ENCODE peak calls at places on chromosomes 4 and X, in nine cellular contexts. U is cardiac muscle cell; B is endothelial cell; I is activated CD8-positive, alpha-beta T cell treated with anti-CD3 and anti-CD28 coated beads for 36 hours; J is omental fat pad; A is heart left ventricle; V is IMR-90; D is lower lobe of right lung; N is epithelial cell of esophagus. G is an unnamed sample.

GRCh38 chr4:55023030-55023429 is 102.4 kb downstream of the KDR start:
- DNase-seq in A (no peak), J (no peak), B (no peak), D (no peak), U (no peak), I (no peak), V (no peak), N (no peak), G (no peak)

GRCh38 chrX:4240541-4241194 is 527.2 kb upstream of the PRKX start:
- DNase-seq in U (no peak), N (no peak), V (no peak), A (no peak), I (peak), J (no peak), B (no peak), D (no peak), G (no peak)

GRCh38 chr4:46999584-46999983 is 6.2 kb upstream of the GABRA4 start:
- DNase-seq in B (no peak), V (peak), U (peak), D (no peak), J (no peak), I (no peak), N (peak), A (no peak), G (no peak)

GRCh38 chrX:113305496-113305895 is 464.9 kb upstream of the AMOT start:
- DNase-seq in B (no peak), D (no peak), I (no peak), J (no peak), N (peak), U (no peak), A (no peak), V (peak), G (no peak)

GRCh38 chr4:11821774-11822430 is 393.2 kb upstream of the HS3ST1 start:
- DNase-seq in D (no peak), U (peak), V (no peak), B (no peak), I (no peak), J (no peak), N (no peak), A (no peak), G (no peak)

GRCh38 chr4:53490161-53490915 is 100.9 kb downstream of the LNX1 start:
- DNase-seq in U (peak), I (no peak), V (peak), N (no peak), A (no peak), J (no peak), B (no peak), D (no peak), G (no peak)

GRCh38 chr4:27205994-27206393 is 345.4 kb downstream of the STIM2 start:
- DNase-seq in U (no peak), V (no peak), I (no peak), B (no peak), D (no peak), N (no peak), A (no peak), J (no peak), G (no peak)

GRCh38 chrX:39718951-39719350 is 378.8 kb downstream of the BCOR start:
- DNase-seq in D (no peak), N (peak), A (no peak), V (no peak), I (no peak), B (no peak), U (no peak), J (no peak), G (no peak)

GRCh38 chr4:23269583-23269982 is 576.8 kb downstream of the GBA3 start:
- DNase-seq in J (no peak), N (peak), I (no peak), B (no peak), D (no peak), V (no peak), U (peak), A (no peak), G (no peak)

GRCh38 chr4:79578613-79579012 is 170.6 kb upstream of the GK2 start:
- DNase-seq in J (no peak), U (no peak), D (peak), I (no peak), V (no peak), N (no peak), A (no peak), B (no peak), G (no peak)

GRCh38 chr4:122583906-122584305 is 37.0 kb downstream of the IL21 start:
- DNase-seq in U (peak), N (peak), B (no peak), V (peak), J (no peak), A (no peak), I (no peak), D (no peak), G (no peak)

GRCh38 chr4:145199056-145199713 is 18.8 kb upstream of the OTUD4 start:
- DNase-seq in D (no peak), A (no peak), J (no peak), I (no peak), N (no peak), U (no peak), V (no peak), B (no peak), G (no peak)

GRCh38 chr4:96698891-96699290 is 859.0 kb downstream of the PDHA2 start:
- DNase-seq in B (no peak), J (no peak), N (no peak), V (no peak), U (no peak), A (no peak), D (no peak), I (no peak), G (no peak)

GRCh38 chrX:52341493-52341892 is 27.3 kb upstream of the XAGE2 start:
- DNase-seq in U (no peak), D (no peak), N (no peak), A (no peak), V (no peak), I (no peak), J (no peak), B (no peak), G (no peak)

GRCh38 chrX:134547047-134547679 is 87.2 kb downstream of the HPRT1 start:
- DNase-seq in V (peak), U (peak), I (no peak), A (no peak), D (no peak), J (no peak), B (no peak), N (no peak), G (no peak)

GRCh38 chrX:137425273-137425902 is 140.5 kb upstream of the ZIC3 start:
- DNase-seq in D (no peak), I (no peak), A (no peak), U (no peak), J (no peak), B (no peak), N (no peak), V (no peak), G (no peak)

GRCh38 chr4:66688674-66689073 is 856.6 kb downstream of the CENPC start:
- DNase-seq in D (no peak), V (peak), A (no peak), N (peak), U (peak), B (no peak), J (no peak), I (no peak), G (no peak)

GRCh38 chrX:57156397-57157049 is 19.3 kb upstream of the SPIN2A start:
- DNase-seq in J (no peak), U (peak), D (no peak), B (peak), N (peak), A (no peak), V (peak), I (no peak), G (peak)

GRCh38 chr4:96913437-96914075 is 1073.7 kb downstream of the PDHA2 start:
- DNase-seq in B (no peak), J (no peak), V (no peak), U (peak), I (no peak), N (peak), A (no peak), D (no peak), G (no peak)

GRCh38 chrX:19272452-19272851 is 71.3 kb upstream of the PDHA1 start:
- DNase-seq in N (no peak), V (peak), U (peak), B (no peak), I (peak), A (no peak), J (no peak), D (no peak), G (no peak)

GRCh38 chr4:80367737-80368136 is 32.2 kb downstream of the CFAP299 start:
- DNase-seq in J (no peak), I (no peak), A (no peak), B (no peak), N (peak), V (peak), D (no peak), U (no peak), G (no peak)

GRCh38 chr4:28146191-28146590 is 1285.5 kb downstream of the STIM2 start:
- DNase-seq in D (no peak), U (no peak), J (no peak), N (peak), B (no peak), A (no peak), I (no peak), V (no peak), G (no peak)

GRCh38 chrX:134002921-134003615 is 17.7 kb upstream of the GPC3 start:
- DNase-seq in A (no peak), I (no peak), U (no peak), J (no peak), V (no peak), D (no peak), B (no peak), N (no peak), G (no peak)

GRCh38 chr4:153233761-153234371 is 29.6 kb downstream of the TRIM2 start:
- DNase-seq in A (no peak), N (peak), U (peak), D (no peak), I (no peak), V (peak), B (no peak), J (no peak), G (no peak)

GRCh38 chr4:42104521-42104920 is 47.9 kb downstream of the BEND4 start:
- DNase-seq in J (no peak), D (no peak), I (no peak), A (no peak), U (peak), V (peak), N (peak), B (no peak), G (no peak)

GRCh38 chrX:56804867-56805266 is 75.8 kb downstream of the NBDY start:
- DNase-seq in V (no peak), J (no peak), U (no peak), D (no peak), A (no peak), I (no peak), B (no peak), N (peak), G (no peak)

GRCh38 chr4:132056466-132056865 is 1092.6 kb upstream of the PCDH10 start:
- DNase-seq in N (no peak), B (no peak), A (no peak), J (no peak), D (no peak), I (no peak), U (peak), V (peak), G (no peak)

GRCh38 chr4:146520894-146521542 is 722 bp downstream of the SLC10A7 start:
- DNase-seq in A (peak), V (peak), B (no peak), I (peak), N (peak), J (no peak), U (peak), D (no peak), G (no peak)

GRCh38 chrX:10617186-10617963 is 3.0 kb downstream of the MID1 start:
- DNase-seq in V (no peak), D (no peak), J (no peak), A (no peak), B (no peak), I (no peak), N (no peak), U (no peak), G (no peak)

GRCh38 chr4:173332021-173332487 is 2.1 kb downstream of the HMGB2 start:
- DNase-seq in U (peak), A (no peak), B (no peak), V (peak), J (no peak), N (no peak), D (no peak), I (no peak), G (no peak)

GRCh38 chr4:148054275-148054674 is 322.4 kb downstream of the ARHGAP10 start:
- DNase-seq in B (no peak), J (no peak), I (peak), A (no peak), D (no peak), U (no peak), V (no peak), N (peak), G (no peak)
- TF ChIP-seq CTCF in B (no peak), J (no peak), I (no peak), A (no peak), D (no peak), U (no peak), V (no peak), N (no peak), G (no peak)

DNA sequence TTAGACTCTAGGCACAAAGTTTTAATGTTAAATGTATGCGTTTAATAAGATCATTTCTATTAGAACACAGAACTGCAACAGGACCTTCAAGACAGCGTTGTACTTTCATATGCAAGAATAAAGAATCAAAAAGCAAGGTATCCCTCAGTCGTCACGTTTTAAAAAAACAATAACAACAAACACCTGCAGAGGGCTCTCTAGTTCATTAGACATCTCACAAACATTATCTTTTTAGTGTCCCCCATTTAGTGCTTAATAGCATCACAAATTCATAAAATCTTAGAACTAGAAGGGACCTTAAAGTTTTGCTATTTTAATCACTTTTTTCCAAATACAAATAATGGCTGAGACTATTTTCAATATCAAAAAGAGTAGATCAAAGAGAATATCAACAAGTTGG is 236.6 kb downstream of the DCHS2 start:
- DNase-seq in D (no peak), A (no peak), U (no peak), V (no peak), B (no peak), J (no peak), I (no peak), N (no peak), G (no peak)
- TF ChIP-seq CTCF in D (no peak), A (no peak), U (no peak), V (no peak), B (no peak), J (no peak), I (no peak), N (no peak), G (no peak)

GRCh38 chrX:120308959-120309872 is 2.0 kb downstream of the TMEM255A start:
- DNase-seq in B (peak), N (peak), D (peak), J (peak), A (peak), V (peak), I (peak), U (peak), G (peak)
- TF ChIP-seq CTCF in B (no peak), N (peak), D (peak), J (no peak), A (peak), V (no peak), I (peak), U (peak), G (peak)

DNA sequence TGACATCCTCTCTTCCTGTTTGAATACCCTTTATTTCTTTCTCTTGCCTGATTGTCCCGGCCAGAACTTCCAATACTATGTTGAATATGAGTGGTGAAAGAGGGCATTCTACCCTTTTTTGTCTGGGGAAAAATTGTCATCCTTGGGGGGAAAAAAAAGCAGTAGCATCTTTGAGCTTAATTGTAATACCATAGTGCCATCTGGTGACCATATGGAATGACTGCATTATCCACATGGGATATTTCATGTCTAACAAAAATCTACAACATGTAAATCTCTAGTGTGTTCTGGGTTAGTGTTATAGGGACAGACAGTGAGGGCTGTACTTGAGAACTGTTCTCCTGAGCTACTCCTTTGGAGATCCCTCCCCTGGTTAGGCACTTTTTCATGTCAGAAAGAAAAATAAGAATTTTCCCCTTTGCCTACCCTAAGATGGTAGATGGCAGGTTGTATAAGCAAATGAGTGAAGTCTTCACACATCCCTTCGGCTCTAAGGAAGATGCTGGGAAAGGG is 26.0 kb downstream of the CAPN6 start:
- DNase-seq in I (no peak), V (peak), U (peak), N (peak), J (no peak), A (no peak), D (no peak), B (no peak), G (no peak)
- TF ChIP-seq CTCF in I (no peak), V (peak), U (peak), N (peak), J (no peak), A (peak), D (peak), B (no peak), G (no peak)

GRCh38 chr4:93199492-93199891 is 629.1 kb upstream of the ATOH1 start:
- DNase-seq in I (no peak), U (peak), J (no peak), D (no peak), A (no peak), B (peak), N (peak), V (peak), G (no peak)
- TF ChIP-seq CTCF in I (no peak), U (peak), J (no peak), D (peak), A (no peak), B (peak), N (peak), V (peak), G (peak)

DNA sequence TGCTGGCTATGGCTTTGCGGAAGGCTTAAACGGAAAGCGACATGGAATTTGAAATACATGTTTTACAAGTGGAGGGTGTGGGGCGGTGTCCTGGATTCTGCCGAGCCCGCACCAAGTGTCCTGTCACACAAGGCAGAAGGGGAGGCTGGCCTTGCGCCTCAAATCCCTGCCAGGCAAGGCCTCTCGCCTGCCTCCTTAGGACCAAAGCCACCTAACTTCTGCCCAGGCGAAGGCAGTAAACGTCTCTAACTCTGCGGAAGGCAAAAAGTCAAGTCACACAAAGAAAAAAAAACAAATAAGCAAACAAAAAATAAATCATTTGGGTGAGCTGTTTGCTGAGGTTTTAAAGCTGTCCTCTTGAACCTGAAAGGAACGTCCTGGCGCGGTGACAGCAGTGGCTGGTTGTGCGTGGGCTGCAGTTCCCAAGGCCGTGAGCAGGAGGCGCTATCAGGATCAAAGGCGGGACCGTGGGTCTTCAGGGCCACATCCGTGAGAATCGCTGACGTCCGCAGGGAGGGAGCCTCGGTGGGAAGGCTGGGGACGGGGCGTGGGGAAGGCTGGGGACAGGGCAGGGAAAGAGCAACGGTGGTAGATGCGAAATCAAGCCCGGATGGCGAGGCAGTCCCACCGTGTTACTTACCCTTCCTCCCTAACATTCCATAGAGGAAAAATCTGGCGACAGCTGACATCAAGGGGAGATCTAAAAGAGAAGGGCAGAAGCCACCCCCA is 99.1 kb downstream of the TRAPPC11 start:
- DNase-seq in A (peak), B (peak), D (no peak), N (no peak), J (no peak), V (no peak), I (peak), U (peak), G (peak)
- TF ChIP-seq CTCF in A (peak), B (peak), D (no peak), N (peak), J (no peak), V (peak), I (no peak), U (peak), G (peak)

DNA sequence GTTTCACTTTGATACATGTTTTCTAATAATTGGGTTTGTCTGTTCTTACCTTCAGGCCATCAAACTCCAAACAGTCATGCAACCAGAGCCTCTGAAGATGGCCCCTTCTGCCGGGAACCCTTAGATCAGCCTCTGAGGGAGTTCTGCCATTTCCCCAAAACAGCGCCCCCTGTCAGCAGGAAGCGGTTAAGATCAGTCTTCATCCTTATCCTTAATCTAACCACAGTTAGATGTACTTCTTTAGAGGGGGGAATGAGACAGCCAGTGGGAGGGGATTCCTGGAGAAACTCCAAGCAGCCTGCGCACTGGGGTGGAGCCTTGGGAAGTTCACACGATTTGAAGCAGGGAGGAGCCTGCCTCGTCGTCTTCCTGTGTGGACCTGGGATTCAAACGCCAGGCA is 185.4 kb downstream of the INPP4B start:
- DNase-seq in N (no peak), B (no peak), I (peak), J (no peak), V (no peak), U (no peak), D (no peak), A (no peak), G (no peak)
- TF ChIP-seq CTCF in N (no peak), B (no peak), I (no peak), J (no peak), V (no peak), U (no peak), D (no peak), A (no peak), G (no peak)

DNA sequence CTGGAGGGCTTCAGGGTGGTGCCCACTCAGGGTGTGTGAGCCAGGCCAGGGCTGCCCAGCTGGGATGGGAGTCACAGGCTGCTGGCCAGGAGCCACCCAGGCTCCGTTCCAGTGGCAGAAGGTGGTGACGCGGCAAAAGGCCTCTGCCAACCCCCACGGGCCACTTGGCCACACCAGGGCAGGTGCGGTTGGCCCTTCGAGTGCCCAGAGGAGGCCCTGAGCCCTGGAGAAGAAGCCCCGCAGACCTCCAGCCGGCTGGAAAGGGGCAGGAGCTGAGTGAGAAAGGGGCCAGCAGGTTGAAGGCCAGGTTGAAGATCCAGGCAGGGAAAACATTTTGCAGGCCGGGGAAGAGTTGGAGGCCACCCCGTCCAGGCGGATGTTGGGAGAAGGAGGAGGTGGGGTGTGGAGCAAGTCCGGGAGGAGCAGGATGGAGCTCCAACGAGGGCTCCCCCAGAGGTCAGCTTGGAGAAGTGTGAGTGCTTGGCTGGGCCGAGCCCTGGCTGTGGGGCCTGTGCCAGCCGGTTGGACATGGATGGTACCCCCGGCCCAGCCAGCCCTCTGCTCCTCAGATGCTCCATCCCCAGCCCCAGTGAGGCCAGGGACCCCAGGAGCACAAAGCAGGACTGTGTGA is 2.8 kb upstream of the CPLX1 start:
- DNase-seq in A (no peak), J (no peak), D (peak), B (peak), V (no peak), I (no peak), N (no peak), U (peak), G (no peak)
- TF ChIP-seq CTCF in A (no peak), J (no peak), D (no peak), B (no peak), V (peak), I (no peak), N (no peak), U (peak), G (no peak)